ENCODE peak calls at places on chromosomes 16 and 17, in four cellular contexts. One of them, this sample, is unnamed.

GRCh38 chr17:57405486-57406072 is 149.3 kb downstream of the MSI2 start:
- DNase-seq in endothelial cell: no peak
- DNase-seq in fibroblast of pulmonary artery: no peak
- DNase-seq in nephron progenitor cell: no peak
- DNase-seq in this sample: no peak

GRCh38 chr17:32625971-32626370 is 139.2 kb downstream of the CDK5R1 start:
- DNase-seq in fibroblast of pulmonary artery: no peak
- DNase-seq in nephron progenitor cell: no peak
- DNase-seq in endothelial cell: no peak
- DNase-seq in this sample: no peak

GRCh38 chr17:73104450-73104849 is 12.0 kb upstream of the SLC39A11 start:
- DNase-seq in nephron progenitor cell: no peak
- DNase-seq in endothelial cell: no peak
- DNase-seq in fibroblast of pulmonary artery: no peak
- DNase-seq in this sample: no peak

GRCh38 chr16:67673712-67674580 is 7.3 kb downstream of the C16orf86 start:
- DNase-seq in endothelial cell: peak
- DNase-seq in nephron progenitor cell: no peak
- DNase-seq in fibroblast of pulmonary artery: peak
- DNase-seq in this sample: no peak

GRCh38 chr16:66369055-66369592 is 2.6 kb downstream of the CDH5 start:
- DNase-seq in nephron progenitor cell: no peak
- DNase-seq in endothelial cell: peak
- DNase-seq in fibroblast of pulmonary artery: peak
- DNase-seq in this sample: no peak

GRCh38 chr16:22425847-22426246 is 51.4 kb upstream of the CDR2 start:
- DNase-seq in nephron progenitor cell: no peak
- DNase-seq in endothelial cell: no peak
- DNase-seq in fibroblast of pulmonary artery: no peak
- DNase-seq in this sample: no peak

GRCh38 chr16:22366889-22367288 is 7.5 kb downstream of the CDR2 start:
- DNase-seq in nephron progenitor cell: no peak
- DNase-seq in fibroblast of pulmonary artery: no peak
- DNase-seq in endothelial cell: no peak
- DNase-seq in this sample: no peak

GRCh38 chr17:72614871-72615626 is 477.4 kb downstream of the SLC39A11 start:
- DNase-seq in endothelial cell: no peak
- DNase-seq in nephron progenitor cell: peak
- DNase-seq in fibroblast of pulmonary artery: peak
- DNase-seq in this sample: peak

GRCh38 chr17:15346196-15346595 is 4.8 kb upstream of the TEKT3 start:
- DNase-seq in fibroblast of pulmonary artery: no peak
- DNase-seq in endothelial cell: no peak
- DNase-seq in nephron progenitor cell: no peak
- DNase-seq in this sample: no peak

GRCh38 chr17:7043195-7043543 is 723 bp downstream of the SLC16A11 start:
- DNase-seq in endothelial cell: no peak
- DNase-seq in nephron progenitor cell: no peak
- DNase-seq in fibroblast of pulmonary artery: no peak
- DNase-seq in this sample: no peak

GRCh38 chr17:71409712-71410111 is 711.1 kb upstream of the SOX9 start:
- DNase-seq in nephron progenitor cell: no peak
- DNase-seq in endothelial cell: no peak
- DNase-seq in fibroblast of pulmonary artery: peak
- DNase-seq in this sample: peak

GRCh38 chr17:22516861-22517636 is 824.7 kb downstream of the KCNJ18 start:
- DNase-seq in endothelial cell: no peak
- DNase-seq in fibroblast of pulmonary artery: no peak
- DNase-seq in nephron progenitor cell: no peak
- DNase-seq in this sample: no peak

GRCh38 chr17:11889266-11889665 is 108.0 kb downstream of the ZNF18 start:
- DNase-seq in fibroblast of pulmonary artery: no peak
- DNase-seq in nephron progenitor cell: no peak
- DNase-seq in endothelial cell: no peak
- DNase-seq in this sample: no peak

DNA sequence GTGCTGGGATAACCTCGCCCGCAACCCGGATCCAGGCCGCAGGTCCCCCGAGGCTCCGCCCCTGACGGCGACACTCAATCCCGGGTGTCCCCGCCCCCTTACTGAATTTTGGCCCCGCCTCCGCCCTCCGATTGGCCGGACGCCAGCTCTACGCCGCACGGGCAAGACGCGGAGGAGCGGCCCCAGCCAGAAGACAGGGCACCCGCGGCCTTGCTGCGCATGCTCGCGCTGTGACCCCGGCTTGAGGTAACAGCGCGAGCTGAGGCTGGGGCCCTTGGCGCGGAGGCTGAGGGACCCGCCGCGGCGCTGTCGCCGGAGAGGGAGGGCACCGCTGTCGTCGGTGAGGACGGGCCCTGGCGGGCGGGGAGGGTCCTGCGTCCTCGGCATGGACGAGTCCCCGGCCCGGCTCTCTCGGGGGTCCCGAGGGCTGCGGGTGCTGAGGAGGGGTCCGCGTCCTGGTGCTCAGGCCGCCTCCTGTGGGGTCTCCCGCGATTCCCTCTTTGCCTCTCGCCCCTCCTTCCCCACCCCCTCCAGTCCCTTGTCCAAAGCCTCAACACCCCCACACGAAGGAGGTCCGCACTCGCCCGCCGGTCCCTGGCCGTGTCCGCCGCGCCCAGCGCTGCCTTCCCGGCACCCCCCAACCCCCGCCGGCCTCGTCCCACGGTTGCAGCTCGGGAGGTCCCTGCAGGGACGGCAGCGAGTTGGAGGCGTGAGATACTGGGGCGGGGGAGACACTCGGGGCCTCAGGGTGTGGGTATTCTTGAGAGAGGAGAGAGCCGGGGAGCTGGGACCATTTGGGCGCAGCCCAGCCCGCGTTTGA is at the start of gene FLYWCH2:
- DNase-seq in fibroblast of pulmonary artery: peak
- DNase-seq in nephron progenitor cell: peak
- DNase-seq in endothelial cell: peak
- DNase-seq in this sample: peak
- TF ChIP-seq CTCF in fibroblast of pulmonary artery: no peak
- TF ChIP-seq CTCF in nephron progenitor cell: no peak
- TF ChIP-seq CTCF in endothelial cell: peak
- TF ChIP-seq CTCF in this sample: no peak

DNA sequence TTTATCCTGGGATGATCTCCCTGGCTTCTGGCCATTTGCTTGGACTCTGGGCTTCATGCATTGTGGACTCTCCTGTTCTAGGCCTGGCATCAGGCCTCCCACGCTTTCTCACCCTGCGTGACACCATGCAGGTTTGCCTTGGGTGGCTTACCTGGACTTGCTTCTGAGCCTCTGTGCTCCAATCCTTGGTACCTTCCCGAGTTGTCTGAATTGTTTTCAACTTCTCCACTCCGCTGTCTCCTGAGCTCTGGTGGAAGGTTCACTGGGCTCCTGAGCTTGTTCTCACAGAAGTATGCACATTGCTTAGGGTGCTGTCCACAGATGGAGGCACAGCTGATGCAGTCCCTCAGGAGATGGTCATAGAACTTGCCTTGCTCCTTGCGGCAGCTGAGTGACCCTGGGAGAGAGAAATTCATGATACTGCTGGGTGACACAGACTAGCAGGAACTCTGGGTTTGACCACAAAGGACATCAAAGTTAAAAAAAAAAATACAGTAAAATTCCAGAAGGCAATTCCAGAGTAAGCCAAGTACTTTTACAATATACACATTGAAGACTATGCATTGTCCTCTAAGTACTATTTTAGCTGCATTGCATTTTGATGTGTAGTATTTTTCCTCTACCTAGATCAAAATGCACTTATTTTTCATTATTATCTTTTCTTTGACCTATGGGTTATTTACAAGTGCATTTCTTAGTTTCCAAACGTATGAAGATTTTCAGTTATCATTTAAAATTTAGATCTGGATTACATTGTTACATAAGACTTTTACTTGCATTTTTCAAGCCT is 23.1 kb downstream of the TNFRSF13B start:
- DNase-seq in endothelial cell: no peak
- DNase-seq in nephron progenitor cell: no peak
- DNase-seq in fibroblast of pulmonary artery: no peak
- DNase-seq in this sample: no peak
- TF ChIP-seq CTCF in endothelial cell: no peak
- TF ChIP-seq CTCF in nephron progenitor cell: no peak
- TF ChIP-seq CTCF in fibroblast of pulmonary artery: no peak
- TF ChIP-seq CTCF in this sample: no peak

GRCh38 chr17:64216385-64217248 is 46.4 kb downstream of the TEX2 start:
- DNase-seq in endothelial cell: no peak
- DNase-seq in nephron progenitor cell: no peak
- DNase-seq in fibroblast of pulmonary artery: peak
- DNase-seq in this sample: no peak
- TF ChIP-seq CTCF in endothelial cell: no peak
- TF ChIP-seq CTCF in nephron progenitor cell: no peak
- TF ChIP-seq CTCF in fibroblast of pulmonary artery: peak
- TF ChIP-seq CTCF in this sample: no peak

GRCh38 chr16:83887088-83887487 is 11.8 kb upstream of the MLYCD start:
- DNase-seq in fibroblast of pulmonary artery: peak
- DNase-seq in endothelial cell: no peak
- DNase-seq in nephron progenitor cell: no peak
- DNase-seq in this sample: peak
- TF ChIP-seq CTCF in fibroblast of pulmonary artery: peak
- TF ChIP-seq CTCF in endothelial cell: no peak
- TF ChIP-seq CTCF in nephron progenitor cell: peak
- TF ChIP-seq CTCF in this sample: peak

GRCh38 chr17:916315-916714 is 63.3 kb downstream of the NXN start:
- DNase-seq in fibroblast of pulmonary artery: no peak
- DNase-seq in endothelial cell: no peak
- DNase-seq in nephron progenitor cell: no peak
- DNase-seq in this sample: no peak
- TF ChIP-seq CTCF in fibroblast of pulmonary artery: peak
- TF ChIP-seq CTCF in endothelial cell: peak
- TF ChIP-seq CTCF in nephron progenitor cell: no peak
- TF ChIP-seq CTCF in this sample: peak